ENCODE peak calls at places on chromosomes 3 and 15, in nine cellular contexts. Q is activated CD4-positive, alpha-beta memory T cell treated with anti-CD3 and anti-CD28 coated beads, Interleukin-2, amount 10 ng/mL, durations not matched to agents 7 days and 5 days; R is pancreas; E is HFF-Myc; A is NCI-H82; J is choroid plexus epithelial cell; N is RWPE1; S is astrocyte; M is trophoblast cell. T is an unnamed sample.

GRCh38 chr3:120418866-120419490 is 31.8 kb downstream of the FSTL1 start:
- DNase-seq in N (peak), A (peak), Q (peak), R (no peak), E (no peak), M (no peak), J (peak), S (no peak), T (peak)

GRCh38 chr3:112619295-112619694 is 21.6 kb downstream of the CCDC80 start:
- DNase-seq in Q (no peak), N (no peak), M (no peak), J (peak), R (no peak), E (no peak), S (no peak), A (no peak), T (peak)

GRCh38 chr15:40739042-40739441 is 16.0 kb downstream of the RMDN3 start:
- DNase-seq in R (no peak), Q (no peak), N (no peak), A (no peak), S (no peak), M (no peak), J (no peak), E (no peak), T (no peak)

GRCh38 chr3:8416965-8417364 is 84.7 kb upstream of the LMCD1 start:
- DNase-seq in A (peak), M (peak), E (no peak), S (no peak), J (peak), N (peak), R (peak), Q (no peak), T (peak)

GRCh38 chr3:16604433-16604832 is 790 bp downstream of the DAZL start:
- DNase-seq in A (no peak), N (no peak), R (no peak), E (no peak), Q (no peak), S (no peak), J (no peak), M (no peak), T (no peak)

GRCh38 chr3:132332082-132332964 is 15.1 kb downstream of the ACP3 start:
- DNase-seq in N (no peak), M (peak), S (no peak), E (no peak), A (no peak), Q (no peak), J (no peak), R (no peak), T (peak)

GRCh38 chr3:113498221-113499005 is 16.5 kb downstream of the SPICE1 start:
- DNase-seq in N (no peak), M (no peak), Q (no peak), S (peak), J (peak), E (no peak), A (no peak), R (no peak), T (no peak)

GRCh38 chr3:98746882-98747281 is 16.3 kb upstream of the ST3GAL6 start:
- DNase-seq in R (no peak), A (no peak), Q (no peak), S (peak), M (peak), N (no peak), J (peak), E (no peak), T (peak)

GRCh38 chr15:63256433-63256884 is 20.9 kb upstream of the APH1B start:
- DNase-seq in J (peak), M (peak), A (peak), R (no peak), N (peak), S (peak), E (peak), Q (no peak), T (peak)

GRCh38 chr3:120470870-120471269 is 20.1 kb upstream of the FSTL1 start:
- DNase-seq in S (no peak), N (no peak), E (no peak), R (no peak), M (no peak), J (no peak), A (no peak), Q (no peak), T (no peak)

GRCh38 chr3:151726016-151726415 is 7.7 kb upstream of the AADACL2 start:
- DNase-seq in J (peak), Q (no peak), A (no peak), E (no peak), R (no peak), S (peak), N (no peak), M (peak), T (no peak)

GRCh38 chr3:54347933-54348332 is 225.6 kb downstream of the CACNA2D3 start:
- DNase-seq in M (no peak), A (peak), Q (no peak), J (no peak), E (no peak), S (no peak), R (no peak), N (no peak), T (peak)

GRCh38 chr15:77454956-77455355 is 34.3 kb downstream of the HMG20A start:
- DNase-seq in E (no peak), N (no peak), R (no peak), Q (no peak), A (no peak), J (no peak), S (no peak), M (no peak), T (no peak)

GRCh38 chr15:65414841-65415621 is 7.7 kb downstream of the IGDCC4 start:
- DNase-seq in Q (no peak), S (peak), M (no peak), N (no peak), E (no peak), A (peak), R (peak), J (peak), T (peak)

GRCh38 chr15:47787875-47788274 is 70.6 kb downstream of the SEMA6D start:
- DNase-seq in S (no peak), N (no peak), M (no peak), R (peak), A (peak), E (no peak), J (no peak), Q (no peak), T (no peak)

GRCh38 chr3:126434931-126435411 is 40.3 kb downstream of the CFAP100 start:
- DNase-seq in A (no peak), Q (no peak), M (no peak), J (no peak), R (no peak), S (no peak), E (no peak), N (no peak), T (no peak)

GRCh38 chr15:39597751-39598185 is 16.9 kb downstream of the THBS1 start:
- DNase-seq in R (no peak), A (no peak), S (no peak), M (no peak), E (no peak), N (no peak), Q (no peak), J (no peak), T (peak)

GRCh38 chr15:35838422-35839150 is 292.6 kb upstream of the DPH6 start:
- DNase-seq in N (no peak), E (no peak), J (no peak), A (no peak), Q (no peak), S (no peak), M (no peak), R (no peak), T (no peak)

T was measured in renal cortical epithelial cell.